ENCODE peak calls at places on chromosomes 3 and 15, in nine cellular contexts. M is psoas muscle; Z is uterus; P is breast epithelium; W is CD4-positive, CD25-positive, alpha-beta regulatory T cell; K is OCI-LY7; Q is cardiac muscle cell; H is A549; R is Caco-2. S is an unnamed sample. For H3K4me1, the result is how much of the 10 kb centered on the place peaks cover.

GRCh38 chr3:147921044-147921443 is 511.9 kb downstream of the ZIC1 start:
- DNase-seq in R (no peak), W (no peak), Q (no peak), H (no peak), K (no peak), P (no peak), M (no peak), Z (no peak), S (no peak)

GRCh38 chr3:97823503-97824004 is 1.7 kb downstream of the CRYBG3 start:
- DNase-seq in Z (no peak), H (no peak), P (no peak), M (peak), K (no peak), R (no peak), W (no peak), Q (peak), S (no peak)

GRCh38 chr3:122484985-122485384 is 29.8 kb downstream of the KPNA1 start:
- DNase-seq in P (no peak), Q (no peak), M (peak), Z (no peak), W (no peak), R (no peak), H (no peak), K (no peak), S (no peak)

GRCh38 chr3:137294839-137295238 is 337.1 kb downstream of the IL20RB start:
- DNase-seq in R (no peak), M (no peak), Z (no peak), W (no peak), P (no peak), K (no peak), H (no peak), Q (no peak), S (no peak)

GRCh38 chr3:149670742-149671492 is 13.1 kb upstream of the WWTR1 start:
- DNase-seq in H (no peak), P (no peak), K (no peak), Z (no peak), R (peak), M (no peak), W (no peak), Q (no peak), S (no peak)

GRCh38 chr3:54999159-54999558 is 71.3 kb upstream of the LRTM1 start:
- DNase-seq in Z (no peak), M (no peak), R (no peak), Q (peak), W (no peak), H (peak), P (no peak), K (peak), S (no peak)

GRCh38 chr3:14630404-14631100 is 21.0 kb upstream of the CCDC174 start:
- DNase-seq in R (no peak), W (no peak), P (no peak), Q (no peak), K (no peak), H (no peak), Z (no peak), M (no peak), S (no peak)

GRCh38 chr3:196323723-196324122 is 5.7 kb upstream of the DYNLT2B start:
- DNase-seq in K (no peak), Q (peak), Z (no peak), R (peak), M (no peak), P (no peak), H (no peak), W (no peak), S (no peak)

GRCh38 chr15:77838061-77838460 is 205.3 kb upstream of the LINGO1 start:
- DNase-seq in Q (no peak), P (no peak), W (no peak), M (no peak), Z (no peak), R (peak), K (no peak), H (no peak), S (no peak)

GRCh38 chr3:33167716-33168339 is 50.8 kb downstream of the SUSD5 start:
- DNase-seq in K (no peak), W (no peak), Z (no peak), M (no peak), H (no peak), P (no peak), Q (no peak), R (no peak), S (no peak)

GRCh38 chr3:197549261-197549885 is 6.4 kb downstream of the BDH1 start:
- DNase-seq in R (no peak), Z (no peak), P (no peak), K (no peak), W (no peak), Q (no peak), M (no peak), H (no peak), S (no peak)

GRCh38 chr3:133426721-133427120 is 26.9 kb downstream of the BFSP2 start:
- DNase-seq in Z (no peak), H (no peak), P (no peak), K (no peak), M (no peak), Q (no peak), R (no peak), W (no peak), S (no peak)

GRCh38 chr15:40097096-40097967 is 11.3 kb downstream of the BMF start:
- DNase-seq in Q (no peak), H (no peak), M (no peak), W (no peak), K (no peak), P (no peak), R (no peak), Z (no peak), S (no peak)

GRCh38 chr3:155202626-155203025 is 90.9 kb downstream of the STRIT1 start:
- DNase-seq in R (no peak), H (no peak), Q (no peak), Z (no peak), W (no peak), K (no peak), M (no peak), P (no peak), S (no peak)

GRCh38 chr3:54691230-54691900 is 236.5 kb downstream of the LRTM1 start:
- DNase-seq in Q (no peak), R (no peak), K (no peak), Z (no peak), W (no peak), H (no peak), P (no peak), M (no peak), S (no peak)

GRCh38 chr3:169923189-169923588 is 11.8 kb downstream of the SAMD7 start:
- DNase-seq in K (no peak), Z (peak), M (peak), H (no peak), W (no peak), P (no peak), R (no peak), Q (no peak), S (no peak)

GRCh38 chr3:177565981-177566380 is 368.7 kb upstream of the TBL1XR1 start:
- DNase-seq in M (no peak), H (no peak), R (no peak), W (no peak), Q (no peak), Z (no peak), P (no peak), K (no peak), S (no peak)

GRCh38 chr3:185067173-185067572 is 85.7 kb downstream of the C3orf70 start:
- DNase-seq in Z (no peak), R (no peak), P (no peak), K (no peak), W (no peak), M (no peak), H (no peak), Q (no peak), S (no peak)

GRCh38 chr15:33766329-33766728 is 202.0 kb upstream of the CHRM5 start:
- DNase-seq in Q (no peak), W (no peak), P (no peak), K (no peak), R (no peak), M (no peak), H (no peak), Z (no peak), S (no peak)

GRCh38 chr3:101638262-101638745 is 38.6 kb downstream of the ZBTB11 start:
- DNase-seq in Q (peak), P (no peak), W (peak), M (no peak), Z (no peak), R (no peak), H (no peak), K (peak), S (no peak)

GRCh38 chr15:67335534-67336222 is 81.1 kb downstream of the IQCH start:
- DNase-seq in W (peak), R (no peak), Q (no peak), Z (no peak), H (no peak), M (no peak), P (no peak), K (no peak), S (no peak)

GRCh38 chr3:187841552-187841951 is 96.3 kb upstream of the BCL6 start:
- DNase-seq in M (no peak), W (no peak), H (peak), R (peak), Q (no peak), K (no peak), Z (no peak), P (no peak), S (no peak)

GRCh38 chr3:173894-174293 is 22.7 kb upstream of the CHL1 start:
- DNase-seq in P (no peak), Q (no peak), R (no peak), Z (no peak), K (no peak), M (no peak), H (no peak), W (no peak), S (no peak)

GRCh38 chr3:55485208-55485791 is 1.8 kb downstream of the WNT5A start:
- DNase-seq in Q (peak), R (peak), W (peak), P (peak), M (peak), H (peak), Z (peak), K (peak), S (peak)

GRCh38 chr3:36372534-36372935 is 7.8 kb upstream of the STAC start:
- DNase-seq in H (no peak), Z (no peak), K (no peak), W (no peak), Q (no peak), P (no peak), R (no peak), M (no peak), S (no peak)

GRCh38 chr15:74240002-74240568 is 4.0 kb downstream of the CCDC33 start:
- DNase-seq in W (no peak), P (peak), Z (peak), Q (no peak), K (no peak), H (peak), R (no peak), M (peak), S (peak)

GRCh38 chr15:90873998-90874605 is 5.7 kb downstream of the FURIN start:
- DNase-seq in H (no peak), P (no peak), W (no peak), Q (peak), Z (no peak), R (peak), M (no peak), K (no peak), S (peak)

GRCh38 chr3:52537165-52537635 is 795 bp downstream of the UQCC5 start:
- DNase-seq in H (no peak), K (no peak), Q (no peak), Z (no peak), W (no peak), R (no peak), P (peak), M (no peak), S (no peak)

GRCh38 chr3:52536112-52536368 is 365 bp upstream of the UQCC5 start:
- DNase-seq in Q (no peak), Z (no peak), M (no peak), W (no peak), K (no peak), H (no peak), R (no peak), P (no peak), S (no peak)

GRCh38 chr3:52537726-52538421 is 1.5 kb downstream of the UQCC5 start:
- DNase-seq in Z (no peak), R (no peak), H (no peak), W (peak), K (no peak), Q (no peak), M (no peak), P (no peak), S (no peak)

GRCh38 chr3:52535411-52536111 is 844 bp upstream of the UQCC5 start:
- DNase-seq in P (no peak), Q (no peak), R (no peak), W (no peak), K (no peak), H (no peak), M (no peak), Z (peak), S (no peak)

GRCh38 chr3:52536369-52537164 is at the start of gene UQCC5:
- DNase-seq in R (peak), M (peak), W (peak), K (peak), Q (peak), P (peak), H (peak), Z (peak), S (peak)
- H3K4me1 ChIP-seq in R (under half), M (under half), W (under half), K (half or more), Q (under half), P (under half), H (under half), Z (under half), S (under half)

DNA sequence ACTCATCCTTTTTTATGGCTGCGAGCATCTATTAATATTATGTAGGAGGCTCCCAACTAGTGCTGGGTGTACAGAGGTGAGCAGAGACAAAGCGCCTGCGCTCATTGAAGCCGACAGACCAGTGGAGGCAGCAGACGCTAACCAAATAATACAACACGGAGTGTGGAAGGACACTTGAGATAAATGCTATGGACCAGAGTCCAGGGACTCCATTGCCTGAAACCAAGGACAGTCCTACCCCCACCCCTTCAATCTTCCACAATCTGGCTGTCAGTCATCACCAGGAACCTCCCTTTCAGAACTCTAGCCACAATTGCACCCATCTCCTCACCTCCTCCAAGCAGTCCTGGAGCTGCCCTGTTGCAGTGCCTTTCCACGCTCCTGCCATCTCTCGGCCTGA is 41.5 kb downstream of the KLHL6 start:
- DNase-seq in R (no peak), Z (no peak), M (no peak), P (no peak), H (no peak), W (no peak), Q (no peak), K (no peak), S (no peak)
- H3K4me1 ChIP-seq in R (under half), Z (under half), M (under half), P (under half), H (under half), W (half or more), Q (under half), K (half or more), S (under half)

GRCh38 chr3:117618462-117618861 is 908.9 kb downstream of the TUSC7 start:
- DNase-seq in P (no peak), K (no peak), R (no peak), M (no peak), Q (no peak), W (no peak), Z (no peak), H (no peak), S (no peak)
- H3K4me1 ChIP-seq in P (under half), K (under half), R (under half), M (under half), Q (under half), W (under half), Z (under half), H (under half), S (under half)

GRCh38 chr3:12961726-12962036 is 111.5 kb downstream of the IQSEC1 start:
- DNase-seq in W (no peak), H (no peak), M (no peak), Z (no peak), R (no peak), P (no peak), K (no peak), Q (no peak), S (no peak)
- H3K4me1 ChIP-seq in W (half or more), H (under half), M (half or more), Z (under half), R (under half), P (under half), K (under half), Q (under half), S (under half)

GRCh38 chr15:83207622-83208356 is at the start of gene HDGFL3:
- DNase-seq in P (peak), K (peak), W (peak), Q (peak), R (peak), H (peak), Z (peak), M (peak), S (peak)
- H3K4me1 ChIP-seq in P (under half), K (under half), W (under half), Q (under half), R (under half), H (under half), Z (under half), M (under half), S (under half)

DNA sequence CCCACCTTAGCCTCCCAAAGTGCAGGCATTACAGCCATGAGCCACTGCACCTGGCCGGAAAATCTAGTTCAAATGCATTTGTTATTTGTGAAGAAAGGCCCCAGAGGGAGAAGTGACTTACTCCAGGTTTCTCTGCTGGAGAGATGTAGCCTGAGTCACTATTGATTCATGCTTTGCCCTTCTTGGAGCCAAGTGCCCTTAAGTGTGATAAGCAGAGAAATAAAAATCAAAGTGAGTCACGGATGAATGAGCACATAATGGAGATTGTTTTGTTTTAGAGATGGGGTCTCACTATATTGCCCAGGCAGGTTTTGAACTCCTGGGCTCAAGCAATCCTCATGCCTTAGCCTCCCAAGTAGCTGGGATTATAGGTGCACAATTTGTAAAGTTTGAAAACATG is 33.1 kb downstream of the CDC25A start:
- DNase-seq in R (no peak), H (peak), K (peak), Z (no peak), Q (no peak), P (no peak), W (no peak), M (no peak), S (no peak)
- H3K4me1 ChIP-seq in R (under half), H (under half), K (under half), Z (under half), Q (under half), P (under half), W (under half), M (under half), S (under half)

GRCh38 chr3:195151866-195152526 is 119.0 kb downstream of the XXYLT1 start:
- DNase-seq in H (no peak), Q (no peak), P (no peak), M (no peak), W (no peak), R (no peak), Z (no peak), K (no peak), S (no peak)

GRCh38 chr3:195150194-195151118 is 120.5 kb downstream of the XXYLT1 start:
- DNase-seq in K (peak), H (no peak), P (no peak), Z (peak), W (peak), M (peak), Q (peak), R (no peak), S (peak)

GRCh38 chr3:195153121-195153520 is 117.8 kb downstream of the XXYLT1 start:
- DNase-seq in P (no peak), Z (no peak), H (no peak), Q (peak), R (no peak), K (no peak), W (no peak), M (peak), S (no peak)

GRCh38 chr3:195149292-195149691 is 121.7 kb downstream of the XXYLT1 start:
- DNase-seq in K (no peak), Q (no peak), Z (no peak), W (no peak), P (no peak), R (no peak), H (no peak), M (no peak), S (no peak)

DNA sequence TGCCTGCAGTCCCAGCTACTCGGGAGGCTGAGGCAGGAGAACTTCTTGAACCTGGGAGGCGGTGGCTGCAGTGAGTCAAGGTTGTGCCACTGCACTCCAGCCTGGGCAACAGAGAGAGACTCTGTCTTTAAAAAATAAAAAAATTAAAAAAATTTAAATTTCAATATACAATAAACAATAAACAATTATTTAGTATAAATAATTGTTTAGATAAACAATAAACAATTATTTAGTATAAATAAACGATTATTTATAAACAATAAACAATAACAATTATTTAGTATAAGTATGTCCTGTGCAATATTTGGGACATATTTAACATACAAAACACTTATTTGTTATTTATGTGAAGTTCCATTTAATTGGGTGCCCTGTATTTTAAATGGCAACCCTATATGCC is 119.6 kb downstream of the XXYLT1 start:
- DNase-seq in Z (no peak), P (no peak), R (no peak), W (no peak), H (no peak), Q (no peak), M (no peak), K (no peak), S (no peak)
- H3K4me1 ChIP-seq in Z (under half), P (under half), R (under half), W (under half), H (under half), Q (under half), M (under half), K (half or more), S (half or more)

S was measured in left lung.